ENCODE peak calls at places on chromosomes 4 and X, in ten cellular contexts. U is cardiac fibroblast, A is tibial artery, E is mucosa of descending colon, Y is dorsolateral prefrontal cortex, W is breast epithelium, P is epithelial cell of proximal tubule, I is ascending aorta, N is endothelial cell of umbilical vein, R is fibroblast of pulmonary artery. L is an unnamed sample.
A peak's percentile ranks its signal among the peaks of the same experiment; 100 is the strongest.

GRCh38 chr4:89773793-89774192 is 63.2 kb downstream of the SNCA start:
- DNase-seq in U (no peak), A (no peak), E (no peak), Y (no peak), W (no peak), P (no peak), I (no peak), N (no peak), R (no peak), L (no peak)

GRCh38 chr4:165560941-165561340 is 182.1 kb downstream of the CPE start:
- DNase-seq in U (peak; percentile 80), A (no peak), E (no peak), Y (no peak), W (no peak), P (no peak), I (no peak), N (no peak), R (peak; percentile 31), L (no peak)

GRCh38 chr4:85474818-85475630 is at the start of gene ARHGAP24:
- DNase-seq in U (peak; percentile 97), A (peak; percentile 80), E (peak; percentile 78), Y (no peak), W (peak; percentile 54), P (peak; percentile 51), I (peak; percentile 84), N (peak; percentile 76), R (peak; percentile 99), L (peak; percentile 93)

GRCh38 chr4:86496094-86497060 is 97.7 kb upstream of the PTPN13 start:
- DNase-seq in U (peak; percentile 71), A (no peak), E (peak; percentile 55), Y (no peak), W (no peak), P (peak; percentile 69), I (peak; percentile 67), N (peak; percentile 45), R (peak; percentile 69), L (peak; percentile 38)

GRCh38 chr4:156442961-156443360 is 489.3 kb upstream of the CTSO start:
- DNase-seq in U (no peak), A (no peak), E (no peak), Y (no peak), W (no peak), P (no peak), I (no peak), N (no peak), R (no peak), L (no peak)

GRCh38 chr4:581753-582361 is 5.8 kb upstream of the TMEM271 start:
- DNase-seq in U (no peak), A (no peak), E (no peak), Y (no peak), W (no peak), P (no peak), I (no peak), N (no peak), R (no peak), L (no peak)

GRCh38 chr4:41360911-41361830 is 104.4 kb downstream of the UCHL1 start:
- DNase-seq in U (peak; percentile 21), A (peak; percentile 80), E (peak; percentile 62), Y (peak; percentile 34), W (peak; percentile 56), P (no peak), I (peak; percentile 77), N (peak; percentile 50), R (peak; percentile 24), L (no peak)

GRCh38 chr4:85808864-85809263 is 333.9 kb downstream of the ARHGAP24 start:
- DNase-seq in U (no peak), A (no peak), E (no peak), Y (no peak), W (no peak), P (no peak), I (no peak), N (no peak), R (no peak), L (no peak)

GRCh38 chr4:34271479-34272355 is 1972.6 kb downstream of the ARAP2 start:
- DNase-seq in U (no peak), A (no peak), E (no peak), Y (no peak), W (no peak), P (peak; percentile 1), I (no peak), N (no peak), R (no peak), L (no peak)

GRCh38 chr4:108094923-108095482 is 73.7 kb downstream of the LEF1 start:
- DNase-seq in U (no peak), A (no peak), E (no peak), Y (no peak), W (no peak), P (no peak), I (no peak), N (no peak), R (no peak), L (no peak)

GRCh38 chrX:51641421-51642021 is 22.8 kb upstream of the CENPVL3 start:
- DNase-seq in U (peak; percentile 65), A (no peak), E (peak; percentile 12), Y (no peak), W (no peak), P (peak; percentile 0), I (no peak), N (peak; percentile 26), R (peak; percentile 72), L (peak; percentile 36)

GRCh38 chr4:76692761-76693160 is 205.2 kb downstream of the SOWAHB start:
- DNase-seq in U (no peak), A (no peak), E (no peak), Y (no peak), W (no peak), P (no peak), I (no peak), N (no peak), R (no peak), L (no peak)

GRCh38 chrX:120768681-120769080 is 107.0 kb downstream of the CT47B1 start:
- DNase-seq in U (peak; percentile 80), A (no peak), E (no peak), Y (no peak), W (no peak), P (no peak), I (no peak), N (peak; percentile 77), R (peak; percentile 66), L (no peak)

GRCh38 chr4:150173854-150174398 is 95.7 kb downstream of the DCLK2 start:
- DNase-seq in U (peak; percentile 18), A (no peak), E (no peak), Y (no peak), W (no peak), P (no peak), I (no peak), N (peak; percentile 76), R (peak; percentile 65), L (no peak)

GRCh38 chrX:139299309-139299708 is 231.2 kb upstream of the F9 start:
- DNase-seq in U (no peak), A (no peak), E (no peak), Y (no peak), W (no peak), P (no peak), I (no peak), N (no peak), R (no peak), L (no peak)

GRCh38 chr4:8377103-8378075 is 63.1 kb downstream of the ACOX3 start:
- DNase-seq in U (no peak), A (no peak), E (no peak), Y (no peak), W (no peak), P (no peak), I (no peak), N (no peak), R (no peak), L (no peak)

GRCh38 chrX:119539872-119540271 is 25.3 kb downstream of the STEEP1 start:
- DNase-seq in U (no peak), A (no peak), E (no peak), Y (no peak), W (no peak), P (no peak), I (no peak), N (no peak), R (no peak), L (no peak)
- TF ChIP-seq CTCF in U (no peak), A (no peak), E (no peak), Y (no peak), W (no peak), P (peak; percentile 10), I (no peak), N (no peak), R (no peak), L (no peak)

DNA sequence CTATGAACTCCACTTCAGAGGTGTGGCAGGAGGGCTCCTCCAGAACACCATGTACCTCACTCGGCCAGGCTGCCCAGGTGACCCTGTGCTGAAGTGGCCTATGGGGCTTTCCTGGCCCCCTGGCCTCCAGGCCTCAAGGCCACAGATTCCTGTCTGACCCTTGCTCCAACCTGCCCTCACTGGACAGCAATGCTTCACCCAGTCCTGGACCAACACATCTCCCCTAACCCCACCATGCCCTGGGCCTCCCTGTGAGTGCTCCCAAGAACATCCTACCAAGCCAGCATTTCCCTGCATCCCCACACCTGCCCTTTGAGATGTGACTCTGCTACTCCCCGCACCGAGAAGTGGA is 10.5 kb downstream of the ZFYVE28 start:
- DNase-seq in U (no peak), A (no peak), E (no peak), Y (no peak), W (no peak), P (no peak), I (no peak), N (no peak), R (no peak), L (no peak)
- H3K4me3 ChIP-seq in U (no peak overlapping the region), A (no peak overlapping the region), E (no peak overlapping the region), Y (no peak overlapping the region), W (no peak overlapping the region), P (no peak overlapping the region), I (no peak overlapping the region), N (no peak overlapping the region), R (no peak overlapping the region), L (no peak overlapping the region)

DNA sequence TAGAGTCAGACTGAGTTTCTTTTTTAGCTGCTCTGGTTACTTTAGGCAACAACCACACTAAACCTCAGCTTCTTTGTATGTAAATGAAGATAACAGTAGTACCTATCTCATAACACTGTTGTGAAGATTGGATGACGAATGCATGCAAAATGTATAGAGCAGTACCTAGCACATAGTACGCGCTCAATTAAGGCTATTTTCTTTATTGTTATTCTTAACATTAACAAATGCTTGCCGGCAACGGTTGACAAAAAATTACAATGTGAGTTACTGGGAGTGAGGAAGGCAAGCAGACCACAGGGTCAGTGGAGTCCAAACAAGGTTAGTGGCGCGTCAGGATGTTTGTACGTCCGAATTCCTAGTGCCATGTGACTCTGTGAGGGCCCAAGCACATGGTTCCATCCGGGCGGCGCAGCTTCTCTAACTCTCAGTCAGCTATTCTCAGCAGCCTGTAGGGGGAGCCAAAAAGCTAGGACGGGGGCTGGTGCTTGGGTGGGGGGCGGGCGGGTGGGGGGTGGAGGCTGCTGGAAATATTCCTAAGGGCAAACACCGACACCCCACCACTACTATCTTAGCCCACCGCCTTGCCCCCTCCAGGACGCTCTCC is 795 bp upstream of the NALF2 start:
- DNase-seq in U (peak; percentile 18), A (no peak), E (no peak), Y (no peak), W (no peak), P (no peak), I (no peak), N (no peak), R (peak; percentile 50), L (no peak)
- TF ChIP-seq CTCF in U (no peak), A (no peak), E (no peak), Y (peak; percentile 36), W (no peak), P (peak; percentile 40), I (no peak), N (no peak), R (peak; percentile 25), L (peak; percentile 7)

GRCh38 chrX:29066516-29066915 is 479.3 kb downstream of the IL1RAPL1 start:
- DNase-seq in U (no peak), A (no peak), E (no peak), Y (no peak), W (no peak), P (no peak), I (no peak), N (no peak), R (no peak), L (no peak)

GRCh38 chrX:29071525-29071924 is 484.3 kb downstream of the IL1RAPL1 start:
- DNase-seq in U (peak; percentile 1), A (no peak), E (no peak), Y (no peak), W (no peak), P (no peak), I (no peak), N (peak; percentile 0), R (no peak), L (no peak)
- H3K4me3 ChIP-seq in U (no peak overlapping the region), A (no peak overlapping the region), E (no peak overlapping the region), Y (no peak overlapping the region), W (no peak overlapping the region), P (no peak overlapping the region), I (no peak overlapping the region), N (no peak overlapping the region), R (no peak overlapping the region), L (no peak overlapping the region)

L was measured in astrocyte of the cerebellum.